ENCODE peak calls at places on chromosomes 6 and 20, in ten cellular contexts. B, G, Z, D, K, C, W, L, T and Y are unnamed samples.

GRCh38 chr6:169854813-169855212 is 103.4 kb downstream of the ERMARD start:
- DNase-seq in T (no peak), W (no peak), K (no peak), G (no peak), C (no peak), B (no peak), D (no peak), Z (no peak), L (no peak), Y (no peak)

GRCh38 chr6:129510930-129511329 is 199.0 kb downstream of the ARHGAP18 start:
- DNase-seq in B (no peak), K (no peak), D (no peak), W (peak; percentile 28), Z (no peak), T (no peak), C (no peak), G (no peak), L (peak; percentile 53), Y (no peak)

GRCh38 chr20:34980543-34981213 is 25.0 kb downstream of the MYH7B start:
- DNase-seq in W (no peak), T (peak; percentile 34), B (no peak), C (no peak), K (peak; percentile 22), G (no peak), Z (peak; percentile 74), L (peak; percentile 33), D (peak; percentile 80), Y (no peak)

GRCh38 chr6:65937982-65938381 is 231.0 kb upstream of the EYS start:
- DNase-seq in Z (no peak), T (no peak), G (no peak), C (no peak), B (no peak), K (no peak), W (no peak), D (no peak), L (peak; percentile 42), Y (no peak)

GRCh38 chr6:44453146-44453545 is 65.6 kb downstream of the CDC5L start:
- DNase-seq in D (no peak), L (no peak), Z (no peak), K (peak; percentile 54), W (no peak), G (no peak), T (no peak), B (no peak), C (no peak), Y (no peak)

GRCh38 chr6:35025241-35026188 is 115.6 kb downstream of the TCP11 start:
- DNase-seq in Z (no peak), W (peak; percentile 29), K (no peak), B (no peak), C (no peak), T (no peak), L (no peak), G (no peak), D (no peak), Y (no peak)

GRCh38 chr20:17998446-17998845 is 29.6 kb downstream of the MGME1 start:
- DNase-seq in K (no peak), Z (no peak), C (no peak), D (no peak), L (no peak), W (no peak), G (no peak), B (no peak), T (no peak), Y (no peak)

GRCh38 chr6:139824864-139825263 is 450.4 kb upstream of the CITED2 start:
- DNase-seq in Z (no peak), C (no peak), K (no peak), B (no peak), D (no peak), W (no peak), T (no peak), L (no peak), G (no peak), Y (no peak)

GRCh38 chr6:138086573-138087196 is 20.5 kb downstream of the PERP start:
- DNase-seq in Z (no peak), D (no peak), B (no peak), C (peak; percentile 51), L (peak; percentile 32), G (no peak), T (no peak), W (no peak), K (peak; percentile 83), Y (no peak)

GRCh38 chr6:168209420-168209819 is 110.2 kb downstream of the DACT2 start:
- DNase-seq in L (no peak), D (no peak), Z (no peak), T (no peak), B (no peak), C (no peak), W (no peak), G (no peak), K (no peak), Y (no peak)

GRCh38 chr6:124962617-124963415 is 579 bp downstream of the RNF217 start:
- DNase-seq in B (peak; percentile 39), W (peak; percentile 56), Z (peak; percentile 39), L (peak; percentile 52), K (peak; percentile 35), C (no peak), T (peak; percentile 62), G (peak; percentile 53), D (peak; percentile 36), Y (peak; percentile 38)
- H3K27ac ChIP-seq in B (peak overlapping the region; percentile 96), W (peak overlapping the region; percentile 69), Z (peak overlapping the region; percentile 89), L (peak overlapping the region; percentile 89), K (peak overlapping the region; percentile 94), C (peak overlapping the region; percentile 78), T (peak overlapping the region; percentile 99), G (peak overlapping the region; percentile 79), D (peak overlapping the region; percentile 89), Y (peak overlapping the region; percentile 63)

DNA sequence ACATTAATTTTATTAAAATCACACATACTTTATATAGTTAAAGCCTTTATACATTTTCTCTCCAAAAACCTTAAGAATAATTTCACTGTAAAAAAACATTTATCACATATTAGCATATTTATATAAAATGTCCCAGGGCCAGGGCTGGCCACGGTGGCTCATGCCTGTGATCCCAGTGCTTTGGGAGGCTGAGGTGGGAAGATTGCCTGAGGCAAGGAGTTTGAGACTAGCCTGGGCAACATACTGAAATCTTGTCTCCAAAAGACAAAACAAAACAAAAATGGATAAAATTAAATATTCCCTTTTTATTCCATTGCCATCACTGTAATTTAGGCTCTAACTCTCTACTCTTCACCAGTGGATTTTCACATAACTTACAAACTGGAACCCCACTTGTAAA is 43.0 kb upstream of the PIM1 start:
- DNase-seq in Z (no peak), B (no peak), G (no peak), C (no peak), D (no peak), W (no peak), T (no peak), L (no peak), K (no peak), Y (no peak)
- H3K27ac ChIP-seq in Z (no peak overlapping the region), B (no peak overlapping the region), G (peak overlapping the region; percentile 99), C (peak overlapping the region; percentile 28), D (no peak overlapping the region), W (no peak overlapping the region), T (no peak overlapping the region), L (no peak overlapping the region), K (no peak overlapping the region), Y (no peak overlapping the region)

GRCh38 chr20:54151511-54152226 is 22.1 kb downstream of the CYP24A1 start:
- DNase-seq in D (no peak), B (no peak), W (no peak), G (no peak), L (no peak), Z (no peak), C (no peak), K (no peak), T (no peak), Y (no peak)

GRCh38 chr20:54149765-54150264 is 24.0 kb downstream of the CYP24A1 start:
- DNase-seq in D (no peak), T (no peak), L (no peak), W (no peak), B (no peak), G (no peak), Z (no peak), C (no peak), K (no peak), Y (no peak)

GRCh38 chr20:54146672-54147071 is 27.1 kb downstream of the CYP24A1 start:
- DNase-seq in L (no peak), D (no peak), K (no peak), Z (no peak), W (no peak), G (no peak), C (no peak), B (no peak), T (no peak), Y (no peak)

GRCh38 chr20:54151073-54151436 is 22.7 kb downstream of the CYP24A1 start:
- DNase-seq in B (no peak), G (no peak), T (no peak), K (no peak), Z (no peak), C (no peak), W (no peak), L (no peak), D (no peak), Y (no peak)

GRCh38 chr20:54148947-54149764 is 24.6 kb downstream of the CYP24A1 start:
- DNase-seq in G (no peak), Z (no peak), B (no peak), C (no peak), W (no peak), D (no peak), L (no peak), K (no peak), T (no peak), Y (no peak)
- H3K27ac ChIP-seq in G (no peak overlapping the region), Z (no peak overlapping the region), B (no peak overlapping the region), C (no peak overlapping the region), W (no peak overlapping the region), D (no peak overlapping the region), L (no peak overlapping the region), K (no peak overlapping the region), T (no peak overlapping the region), Y (no peak overlapping the region)

GRCh38 chr20:57117296-57117695 is 149.1 kb downstream of the BMP7 start:
- DNase-seq in B (no peak), L (no peak), G (no peak), D (no peak), W (no peak), Z (no peak), K (no peak), T (peak; percentile 10), C (no peak), Y (no peak)

GRCh38 chr20:57122481-57123138 is 143.8 kb downstream of the BMP7 start:
- DNase-seq in B (no peak), D (no peak), Z (no peak), L (no peak), G (no peak), W (no peak), C (no peak), K (no peak), T (no peak), Y (no peak)

GRCh38 chr20:57123139-57123903 is 143.1 kb downstream of the BMP7 start:
- DNase-seq in L (no peak), W (no peak), B (no peak), C (no peak), G (no peak), K (no peak), T (no peak), D (no peak), Z (no peak), Y (no peak)

GRCh38 chr20:57118107-57118769 is 148.2 kb downstream of the BMP7 start:
- DNase-seq in B (no peak), C (no peak), G (no peak), L (no peak), T (peak; percentile 1), K (no peak), W (no peak), Z (no peak), D (no peak), Y (no peak)

DNA sequence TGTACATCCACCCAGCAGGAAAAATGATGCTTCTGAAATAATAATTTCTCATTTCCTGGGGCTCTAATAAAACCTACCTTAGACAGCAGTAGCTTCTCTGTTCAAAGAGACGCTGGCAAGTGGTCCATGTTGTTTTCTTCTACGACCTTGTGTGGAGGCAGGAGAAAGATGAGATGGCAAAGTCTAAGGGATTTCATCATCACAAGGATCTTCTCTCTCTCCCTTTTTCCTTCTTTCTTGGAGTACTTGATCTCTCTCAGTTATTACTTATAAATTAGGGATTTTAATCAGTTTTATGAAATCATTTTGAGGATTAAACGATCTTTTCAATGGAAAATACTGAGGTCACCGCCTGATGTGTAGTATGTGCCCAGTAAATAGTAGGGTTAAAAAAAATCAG is 147.5 kb downstream of the BMP7 start:
- DNase-seq in D (no peak), K (no peak), Z (no peak), W (no peak), L (no peak), C (no peak), G (no peak), T (no peak), B (no peak), Y (no peak)
- H3K27ac ChIP-seq in D (no peak overlapping the region), K (no peak overlapping the region), Z (no peak overlapping the region), W (no peak overlapping the region), L (no peak overlapping the region), C (no peak overlapping the region), G (no peak overlapping the region), T (no peak overlapping the region), B (no peak overlapping the region), Y (no peak overlapping the region)